ENCODE peak calls at places on chromosome 10, in seven cellular contexts. B, X, G, Y, J, K and D are unnamed samples.

GRCh38 chr10:123148414-123149161 is 652 bp downstream of the HMX2 start:
- DNase-seq in B (no peak), X (peak), G (no peak), Y (no peak), J (no peak), K (peak), D (no peak)

GRCh38 chr10:112369495-112370423 is 4.2 kb upstream of the ACSL5 start:
- DNase-seq in B (no peak), X (peak), G (no peak), Y (no peak), J (no peak), K (no peak), D (no peak)

GRCh38 chr10:70925377-70926214 is 37.2 kb upstream of the PCBD1 start:
- DNase-seq in B (peak), X (peak), G (peak), Y (peak), J (no peak), K (peak), D (no peak)

GRCh38 chr10:129848571-129849451 is 115.3 kb downstream of the EBF3 start:
- DNase-seq in B (no peak), X (no peak), G (no peak), Y (no peak), J (peak), K (no peak), D (no peak)

GRCh38 chr10:70885931-70886903 is 2.1 kb downstream of the PCBD1 start:
- DNase-seq in B (no peak), X (no peak), G (no peak), Y (no peak), J (no peak), K (no peak), D (no peak)

GRCh38 chr10:2873769-2874168 is 193.6 kb upstream of the PFKP start:
- DNase-seq in B (no peak), X (no peak), G (no peak), Y (no peak), J (no peak), K (no peak), D (no peak)

GRCh38 chr10:73581912-73582311 is 9.2 kb downstream of the USP54 start:
- DNase-seq in B (no peak), X (no peak), G (no peak), Y (no peak), J (no peak), K (no peak), D (no peak)

GRCh38 chr10:112981553-112981952 is 31.5 kb downstream of the TCF7L2 start:
- DNase-seq in B (peak), X (no peak), G (no peak), Y (no peak), J (no peak), K (no peak), D (no peak)

GRCh38 chr10:78629773-78630172 is 439.0 kb upstream of the ZMIZ1 start:
- DNase-seq in B (no peak), X (no peak), G (no peak), Y (no peak), J (no peak), K (no peak), D (no peak)

GRCh38 chr10:3486346-3487065 is 298.5 kb downstream of the KLF6 start:
- DNase-seq in B (no peak), X (no peak), G (peak), Y (no peak), J (no peak), K (peak), D (no peak)

GRCh38 chr10:69316313-69317059 is 38.2 kb downstream of the HK1 start:
- DNase-seq in B (no peak), X (no peak), G (no peak), Y (no peak), J (no peak), K (no peak), D (no peak)

GRCh38 chr10:102268333-102268999 is 23.1 kb downstream of the GBF1 start:
- DNase-seq in B (no peak), X (no peak), G (no peak), Y (no peak), J (no peak), K (no peak), D (no peak)

GRCh38 chr10:61047788-61048560 is 104.0 kb upstream of the RHOBTB1 start:
- DNase-seq in B (no peak), X (no peak), G (no peak), Y (no peak), J (no peak), K (no peak), D (no peak)

GRCh38 chr10:14325325-14325955 is 5.3 kb downstream of the FRMD4A start:
- DNase-seq in B (peak), X (peak), G (peak), Y (peak), J (no peak), K (peak), D (no peak)

GRCh38 chr10:122154733-122155366 is 116.2 kb upstream of the BTBD16 start:
- DNase-seq in B (no peak), X (peak), G (no peak), Y (peak), J (no peak), K (peak), D (no peak)

GRCh38 chr10:87842220-87842641 is 21.1 kb downstream of the KLLN start:
- DNase-seq in B (no peak), X (no peak), G (peak), Y (no peak), J (no peak), K (no peak), D (no peak)

GRCh38 chr10:114304566-114305421 is 65.7 kb downstream of the VWA2 start:
- DNase-seq in B (peak), X (peak), G (peak), Y (no peak), J (no peak), K (peak), D (no peak)

GRCh38 chr10:132909491-132910071 is 32.8 kb downstream of the CFAP46 start:
- DNase-seq in B (no peak), X (peak), G (no peak), Y (no peak), J (no peak), K (no peak), D (no peak)

GRCh38 chr10:13334556-13334955 is 13.5 kb downstream of the SEPHS1 start:
- DNase-seq in B (no peak), X (no peak), G (no peak), Y (no peak), J (no peak), K (no peak), D (no peak)

GRCh38 chr10:70528726-70529362 is 50.3 kb downstream of the PALD1 start:
- DNase-seq in B (peak), X (no peak), G (no peak), Y (peak), J (no peak), K (peak), D (no peak)

GRCh38 chr10:81838950-81839349 is 36.0 kb upstream of the NRG3 start:
- DNase-seq in B (no peak), X (no peak), G (no peak), Y (no peak), J (no peak), K (peak), D (no peak)

GRCh38 chr10:87038786-87039185 is 18.7 kb downstream of the FAM25A start:
- DNase-seq in B (no peak), X (no peak), G (peak), Y (no peak), J (no peak), K (no peak), D (no peak)

GRCh38 chr10:43237631-43238446 is 29.0 kb downstream of the RASGEF1A start:
- DNase-seq in B (no peak), X (peak), G (no peak), Y (no peak), J (peak), K (no peak), D (no peak)

GRCh38 chr10:109958059-109958458 is 34.7 kb upstream of the XPNPEP1 start:
- DNase-seq in B (no peak), X (no peak), G (no peak), Y (no peak), J (no peak), K (no peak), D (no peak)

GRCh38 chr10:124212702-124213101 is 119.3 kb upstream of the CHST15 start:
- DNase-seq in B (no peak), X (no peak), G (no peak), Y (no peak), J (no peak), K (no peak), D (no peak)

GRCh38 chr10:69963178-69963834 is 89.3 kb upstream of the MACROH2A2 start:
- DNase-seq in B (no peak), X (no peak), G (peak), Y (no peak), J (no peak), K (no peak), D (no peak)

GRCh38 chr10:49299816-49300139 is 808 bp downstream of the C10orf71 start:
- DNase-seq in B (no peak), X (no peak), G (no peak), Y (no peak), J (no peak), K (no peak), D (no peak)

GRCh38 chr10:16949806-16950205 is 132.6 kb upstream of the RSU1 start:
- DNase-seq in B (no peak), X (no peak), G (no peak), Y (no peak), J (no peak), K (no peak), D (no peak)

GRCh38 chr10:42785759-42786158 is 3.2 kb downstream of the BMS1 start:
- DNase-seq in B (no peak), X (no peak), G (no peak), Y (no peak), J (no peak), K (no peak), D (no peak)

GRCh38 chr10:72800000-72800740 is 93.4 kb upstream of the OIT3 start:
- DNase-seq in B (no peak), X (no peak), G (no peak), Y (peak), J (no peak), K (peak), D (no peak)

GRCh38 chr10:78176320-78177012 is 142.8 kb downstream of the RPS24 start:
- DNase-seq in B (no peak), X (no peak), G (no peak), Y (no peak), J (no peak), K (no peak), D (no peak)

GRCh38 chr10:58291538-58292174 is 22.7 kb downstream of the CISD1 start:
- DNase-seq in B (peak), X (no peak), G (no peak), Y (peak), J (no peak), K (peak), D (peak)

GRCh38 chr10:83542774-83543291 is 596.5 kb upstream of the GHITM start:
- DNase-seq in B (no peak), X (no peak), G (no peak), Y (no peak), J (no peak), K (no peak), D (no peak)

GRCh38 chr10:32253300-32253699 is 93.7 kb downstream of the EPC1 start:
- DNase-seq in B (no peak), X (no peak), G (peak), Y (peak), J (no peak), K (no peak), D (no peak)

GRCh38 chr10:63866075-63866746 is 345.0 kb downstream of the REEP3 start:
- DNase-seq in B (peak), X (no peak), G (peak), Y (peak), J (no peak), K (peak), D (peak)

GRCh38 chr10:266974-267425 is 131.7 kb downstream of the ZMYND11 start:
- DNase-seq in B (no peak), X (no peak), G (no peak), Y (no peak), J (peak), K (no peak), D (no peak)

GRCh38 chr10:133060022-133060421 is 27.7 kb upstream of the ADGRA1 start:
- DNase-seq in B (no peak), X (no peak), G (no peak), Y (no peak), J (no peak), K (no peak), D (no peak)

DNA sequence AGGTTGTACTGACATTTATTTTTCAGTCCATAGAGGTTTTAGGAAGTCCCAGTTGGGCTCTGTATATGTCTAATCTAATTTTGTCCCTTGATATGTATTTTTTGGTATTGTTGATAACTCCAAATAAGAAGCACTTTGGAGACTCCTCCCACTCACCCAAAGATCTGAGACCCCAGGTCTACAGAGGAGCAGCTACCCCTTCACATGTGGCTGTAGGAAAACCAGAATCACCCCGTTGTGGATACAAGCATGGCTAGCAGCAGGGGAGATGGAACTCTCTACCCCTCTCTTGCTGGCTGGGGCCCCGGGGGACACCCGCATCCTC is 9.4 kb downstream of the HHEX start:
- DNase-seq in B (no peak), X (no peak), G (no peak), Y (no peak), J (no peak), K (peak), D (no peak)
- H3K4me3 ChIP-seq in B (peak), X (peak), G (peak), Y (peak), J (peak), K (peak), D (peak)

GRCh38 chr10:103969857-103970627 is 3.1 kb downstream of the SLK start:
- DNase-seq in B (no peak), X (no peak), G (no peak), Y (no peak), J (no peak), K (no peak), D (no peak)
- TF ChIP-seq POLR2AphosphoS5 in B (no peak), X (no peak), G (no peak), Y (no peak), J (no peak), K (no peak), D (no peak)

DNA sequence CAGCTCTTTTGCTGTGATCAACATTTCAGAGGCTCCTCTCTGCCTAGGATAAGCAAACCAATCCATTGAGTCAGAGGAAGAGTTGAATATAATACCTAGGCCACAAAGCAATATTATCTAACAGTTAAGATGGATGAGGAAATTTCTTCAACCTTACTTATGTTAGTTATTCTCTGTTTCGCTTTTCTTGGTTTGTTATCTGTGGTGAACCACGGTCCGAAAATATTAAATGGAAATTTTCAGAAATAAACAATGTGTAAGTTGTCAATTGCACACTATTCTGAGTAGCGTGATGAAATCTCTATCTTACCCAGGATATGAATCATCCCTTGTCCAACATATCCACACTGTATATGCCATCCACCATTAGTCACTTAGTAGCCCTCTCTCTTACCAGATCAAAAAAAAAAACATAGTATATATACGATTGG is 1.5 kb upstream of the HTR7 start:
- DNase-seq in B (no peak), X (no peak), G (no peak), Y (no peak), J (no peak), K (no peak), D (no peak)
- H3K27ac ChIP-seq in B (no peak), X (no peak), G (no peak), Y (no peak), J (no peak), K (no peak), D (no peak)

DNA sequence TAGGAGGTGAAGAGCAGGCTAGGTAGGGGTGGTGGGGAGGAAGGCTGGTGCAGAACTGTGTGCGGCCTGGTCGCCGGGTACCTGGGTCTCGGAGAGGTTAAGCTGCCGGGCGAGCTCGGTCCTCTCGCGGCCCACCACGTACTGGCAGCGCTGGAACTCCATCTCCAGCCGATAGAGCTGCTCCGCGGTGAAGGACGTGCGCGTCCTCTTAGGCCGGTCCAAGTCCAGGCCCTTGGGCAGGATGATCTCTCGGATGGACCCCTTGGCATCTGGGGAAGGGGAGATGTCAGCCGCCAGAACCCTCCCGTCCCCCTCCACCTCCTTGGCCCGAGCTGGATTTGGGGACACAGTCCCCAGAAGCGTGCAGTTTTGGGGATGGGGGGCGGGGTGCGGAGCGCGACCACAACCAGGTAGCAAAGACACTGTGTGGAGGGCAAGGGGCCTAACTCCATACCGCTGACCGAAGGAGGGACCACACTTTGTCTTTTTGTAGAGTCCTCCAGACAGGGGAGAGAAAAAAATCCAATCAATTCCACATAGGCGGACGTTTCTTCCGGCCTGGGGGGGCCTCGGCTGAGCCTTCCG is 1.6 kb downstream of the VAX1 start:
- DNase-seq in B (no peak), X (no peak), G (no peak), Y (no peak), J (no peak), K (peak), D (no peak)
- H3K4me3 ChIP-seq in B (no peak), X (peak), G (peak), Y (no peak), J (peak), K (peak), D (peak)

GRCh38 chr10:29692121-29692539 is 57.4 kb upstream of the SVIL start:
- DNase-seq in B (no peak), X (no peak), G (no peak), Y (no peak), J (no peak), K (peak), D (no peak)
- TF ChIP-seq POLR2AphosphoS5 in B (no peak), X (no peak), G (peak), Y (no peak), J (no peak), K (no peak), D (no peak)

GRCh38 chr10:18473424-18474110 is 177.8 kb downstream of the NSUN6 start:
- DNase-seq in B (no peak), X (no peak), G (no peak), Y (no peak), J (no peak), K (no peak), D (no peak)

GRCh38 chr10:18469125-18469524 is 182.3 kb downstream of the NSUN6 start:
- DNase-seq in B (no peak), X (no peak), G (no peak), Y (no peak), J (no peak), K (no peak), D (no peak)

GRCh38 chr10:18474111-18474455 is 177.3 kb downstream of the NSUN6 start:
- DNase-seq in B (no peak), X (no peak), G (no peak), Y (no peak), J (peak), K (no peak), D (no peak)

GRCh38 chr10:18476283-18476682 is 175.1 kb downstream of the NSUN6 start:
- DNase-seq in B (no peak), X (no peak), G (no peak), Y (no peak), J (no peak), K (no peak), D (no peak)

GRCh38 chr10:18472977-18473376 is 178.4 kb downstream of the NSUN6 start:
- DNase-seq in B (no peak), X (no peak), G (no peak), Y (peak), J (peak), K (peak), D (no peak)
- H3K27ac ChIP-seq in B (no peak), X (no peak), G (peak), Y (no peak), J (no peak), K (no peak), D (no peak)

DNA sequence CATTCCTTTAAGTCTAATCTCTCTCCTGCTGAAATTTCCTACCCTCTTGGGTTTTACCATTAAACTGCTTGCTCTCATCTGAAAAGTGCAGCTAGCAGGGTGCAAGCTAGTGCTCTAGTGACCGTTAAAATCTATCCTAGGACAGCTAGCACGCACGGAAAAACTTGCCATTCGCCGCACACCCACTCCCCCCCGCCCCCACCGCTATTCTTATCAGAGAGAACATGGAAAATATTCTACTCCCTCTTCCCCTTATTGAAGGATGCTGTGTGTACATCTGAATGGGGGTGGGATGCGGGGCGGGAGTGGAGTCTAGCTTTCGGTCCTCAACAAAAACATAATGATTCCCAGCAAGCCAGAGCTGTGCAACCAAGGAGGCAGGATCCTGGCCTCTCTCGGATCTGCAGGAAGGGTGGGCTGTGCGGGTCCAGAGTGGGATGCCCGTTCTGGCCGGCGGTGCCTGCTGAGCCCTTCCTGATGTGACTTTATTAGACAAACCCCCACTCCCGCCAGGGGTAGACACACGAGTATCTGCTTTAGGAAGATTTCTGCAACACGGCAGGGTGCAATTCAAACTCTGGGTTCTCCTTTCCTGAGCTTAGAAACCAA is 1.1 kb upstream of the ADRA2A start:
- DNase-seq in B (no peak), X (peak), G (no peak), Y (no peak), J (no peak), K (no peak), D (no peak)
- H3K4me3 ChIP-seq in B (no peak), X (peak), G (peak), Y (no peak), J (peak), K (peak), D (no peak)

GRCh38 chr10:7045891-7046599 is 364.8 kb downstream of the SFMBT2 start:
- DNase-seq in B (peak), X (no peak), G (no peak), Y (no peak), J (no peak), K (no peak), D (no peak)
- TF ChIP-seq POLR2AphosphoS5 in B (peak), X (peak), G (no peak), Y (no peak), J (no peak), K (no peak), D (no peak)